ENCODE peak calls at places on chromosomes 1 and 21, in four cellular contexts. M is WTC11, E is K562, O is HepG2. T is an unnamed sample.

GRCh38 chr1:3352952-3353331 is 101.5 kb upstream of the ARHGEF16 start:
- DNase-seq in M (no peak), E (no peak), O (no peak), T (no peak)

GRCh38 chr1:67149179-67149770 is 14.5 kb upstream of the C1orf141 start:
- DNase-seq in E (peak), O (peak), M (peak), T (peak)

GRCh38 chr1:176195547-176195946 is 11.5 kb downstream of the COP1 start:
- DNase-seq in O (no peak), E (no peak), M (no peak), T (no peak)

GRCh38 chr1:30879940-30880339 is 28.6 kb downstream of the SDC3 start:
- DNase-seq in M (peak), E (no peak), O (no peak), T (no peak)

GRCh38 chr1:79859212-79859948 is 852.9 kb upstream of the ADGRL4 start:
- DNase-seq in M (no peak), E (no peak), O (no peak), T (no peak)

GRCh38 chr1:77280962-77281361 is 857 bp upstream of the AK5 start:
- DNase-seq in O (no peak), E (no peak), M (no peak), T (no peak)

GRCh38 chr1:201559679-201560162 is 20.8 kb downstream of the NAV1 start:
- DNase-seq in M (peak), E (peak), O (peak), T (peak)

GRCh38 chr1:32763221-32763620 is 53.9 kb downstream of the YARS1 start:
- DNase-seq in O (no peak), E (no peak), M (no peak), T (no peak)

GRCh38 chr1:3940081-3940755 is 40.1 kb upstream of the C1orf174 start:
- DNase-seq in O (no peak), E (no peak), M (no peak), T (no peak)

GRCh38 chr21:31880816-31881215 is 8.0 kb downstream of the HUNK start:
- DNase-seq in O (no peak), M (no peak), E (no peak), T (no peak)

GRCh38 chr1:15981679-15982078 is 5.8 kb upstream of the ZBTB17 start:
- DNase-seq in M (no peak), O (no peak), E (no peak), T (no peak)

GRCh38 chr1:189880135-189880534 is 597.5 kb downstream of the BRINP3 start:
- DNase-seq in M (no peak), O (no peak), E (no peak), T (no peak)

GRCh38 chr1:147496571-147496970 is 44.7 kb upstream of the BCL9 start:
- DNase-seq in O (peak), E (no peak), M (peak), T (no peak)

GRCh38 chr1:201212461-201213055 is 21.9 kb downstream of the IGFN1 start:
- DNase-seq in M (no peak), E (no peak), O (no peak), T (no peak)

GRCh38 chr1:205576805-205577761 is 54.7 kb downstream of the ELK4 start:
- DNase-seq in M (no peak), O (no peak), E (no peak), T (no peak)

GRCh38 chr1:223771814-223772770 is 59.8 kb downstream of the CAPN2 start:
- DNase-seq in O (no peak), M (no peak), E (peak), T (no peak)

GRCh38 chr1:162857850-162858249 is 3.1 kb downstream of the CCDC190 start:
- DNase-seq in O (no peak), E (no peak), M (no peak), T (no peak)

GRCh38 chr1:200495901-200496300 is 86.1 kb upstream of the ZNF281 start:
- DNase-seq in O (no peak), M (no peak), E (no peak), T (no peak)

GRCh38 chr1:88740784-88741183 is 56.7 kb downstream of the PKN2 start:
- DNase-seq in M (no peak), E (no peak), O (no peak), T (no peak)

GRCh38 chr1:201643835-201644104 is 104.8 kb downstream of the NAV1 start:
- DNase-seq in M (no peak), O (no peak), E (peak), T (no peak)

GRCh38 chr1:223423641-223424233 is 30.5 kb downstream of the CCDC185 start:
- DNase-seq in E (no peak), M (no peak), O (no peak), T (no peak)

GRCh38 chr1:115170972-115171392 is 81.7 kb upstream of the TSPAN2 start:
- DNase-seq in O (no peak), E (no peak), M (no peak), T (no peak)

GRCh38 chr1:231518485-231519035 is 9.9 kb upstream of the TSNAX start:
- DNase-seq in O (no peak), M (no peak), E (peak), T (no peak)

GRCh38 chr1:198535631-198536030 is 4.8 kb downstream of the ATP6V1G3 start:
- DNase-seq in O (no peak), E (no peak), M (no peak), T (no peak)

DNA sequence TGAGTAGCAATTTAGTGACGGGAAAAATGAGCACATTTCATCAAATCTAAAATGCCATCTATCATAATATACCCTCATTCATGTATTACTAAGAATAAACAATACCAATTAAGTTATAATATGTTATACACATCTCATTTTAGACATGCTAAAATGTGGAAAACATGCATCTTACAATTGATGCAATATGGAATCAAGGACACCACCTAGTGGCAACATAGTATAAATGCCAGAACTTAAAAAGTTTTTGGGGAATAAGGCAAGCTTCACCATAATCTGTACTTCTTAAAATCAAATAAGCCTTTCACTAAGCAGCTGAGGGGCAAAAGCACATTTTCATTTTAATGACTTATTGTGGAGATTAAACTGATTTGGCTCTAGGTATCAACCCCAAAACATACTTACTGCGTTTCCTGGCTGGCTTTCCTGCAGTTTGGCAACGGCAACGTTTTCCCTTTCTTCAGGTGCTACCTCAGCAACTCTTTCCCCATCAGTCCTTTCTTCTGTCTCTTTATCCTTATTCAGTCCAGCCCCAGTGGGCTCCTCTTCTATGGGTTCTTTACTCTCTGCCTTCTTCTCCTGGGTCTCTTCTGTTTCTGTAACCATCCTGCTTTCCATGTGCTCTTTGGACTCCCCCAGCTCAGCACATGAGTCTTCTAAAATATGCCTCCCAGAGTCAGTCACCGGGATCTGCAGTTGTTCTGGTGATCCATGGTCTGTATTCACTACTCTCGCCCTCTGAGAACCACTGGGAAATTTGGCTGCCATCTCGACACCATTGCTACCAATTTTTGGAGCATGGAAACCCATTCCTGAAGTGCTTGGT is 11.4 kb downstream of the SDE2 start:
- DNase-seq in E (peak), O (peak), M (no peak), T (no peak)
- TF ChIP-seq ATF3 in E (no peak), O (no peak), M (no peak), T (no peak)

GRCh38 chr1:154490327-154490726 is 11.7 kb upstream of the TDRD10 start:
- DNase-seq in M (no peak), E (peak), O (no peak), T (no peak)
- TF ChIP-seq TCF7 in M (no peak), E (no peak), O (no peak), T (no peak)

GRCh38 chr1:229509576-229509975 is 1.4 kb upstream of the NUP133 start:
- DNase-seq in E (peak), O (peak), M (no peak), T (no peak)

GRCh38 chr1:229507502-229507901 is 639 bp downstream of the NUP133 start:
- DNase-seq in O (no peak), E (no peak), M (no peak), T (no peak)

GRCh38 chr1:229506633-229507032 is 1.5 kb downstream of the NUP133 start:
- DNase-seq in O (no peak), M (no peak), E (no peak), T (no peak)

GRCh38 chr1:229507951-229508822 is at the start of gene NUP133:
- DNase-seq in M (peak), O (peak), E (peak), T (peak)

DNA sequence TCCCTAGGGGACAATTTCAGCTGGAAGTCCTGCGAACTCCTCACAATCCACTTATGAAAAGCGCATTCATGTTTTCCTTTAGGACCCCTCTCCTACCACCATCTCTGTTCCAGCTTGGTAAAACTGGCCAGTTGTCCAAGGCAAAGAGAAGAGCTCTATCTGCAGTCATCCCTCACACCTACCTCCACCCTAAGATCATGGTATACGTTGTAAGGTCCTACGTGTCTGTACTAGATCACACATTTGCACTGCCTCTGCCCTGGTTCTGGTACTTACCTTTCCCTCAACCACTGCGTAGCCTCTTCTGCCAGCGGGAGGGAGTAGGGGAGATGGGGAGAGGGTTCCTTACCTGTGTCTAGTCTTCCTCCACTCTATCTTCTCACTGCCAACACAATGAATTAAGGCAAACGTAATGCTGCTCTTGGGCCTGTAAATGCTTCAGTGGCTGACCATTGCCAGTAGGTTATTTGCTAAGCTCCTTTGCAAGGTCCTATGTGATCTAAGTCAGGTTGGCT is 739 bp upstream of the NUP133 start:
- DNase-seq in O (peak), E (peak), M (no peak), T (no peak)
- TF ChIP-seq NR2C2 in O (no peak), E (no peak), M (no peak), T (no peak)

GRCh38 chr21:34844033-34844923 is 175.5 kb downstream of the CLIC6 start:
- DNase-seq in O (no peak), M (no peak), E (no peak), T (no peak)
- TF ChIP-seq ATF3 in O (no peak), M (no peak), E (no peak), T (no peak)

GRCh38 chr1:7471836-7472235 is 299.3 kb upstream of the VAMP3 start:
- DNase-seq in E (no peak), O (no peak), M (no peak), T (no peak)

GRCh38 chr1:7468248-7468647 is 302.8 kb upstream of the VAMP3 start:
- DNase-seq in E (no peak), M (no peak), O (no peak), T (no peak)

GRCh38 chr1:7470904-7471638 is 300.0 kb upstream of the VAMP3 start:
- DNase-seq in E (peak), O (no peak), M (no peak), T (peak)

GRCh38 chr1:7467476-7468175 is 303.5 kb upstream of the VAMP3 start:
- DNase-seq in E (no peak), O (no peak), M (no peak), T (no peak)

GRCh38 chr1:7469255-7469938 is 301.7 kb upstream of the VAMP3 start:
- DNase-seq in O (no peak), M (no peak), E (no peak), T (no peak)
- TF ChIP-seq TCF7 in O (no peak), M (no peak), E (no peak), T (no peak)

DNA sequence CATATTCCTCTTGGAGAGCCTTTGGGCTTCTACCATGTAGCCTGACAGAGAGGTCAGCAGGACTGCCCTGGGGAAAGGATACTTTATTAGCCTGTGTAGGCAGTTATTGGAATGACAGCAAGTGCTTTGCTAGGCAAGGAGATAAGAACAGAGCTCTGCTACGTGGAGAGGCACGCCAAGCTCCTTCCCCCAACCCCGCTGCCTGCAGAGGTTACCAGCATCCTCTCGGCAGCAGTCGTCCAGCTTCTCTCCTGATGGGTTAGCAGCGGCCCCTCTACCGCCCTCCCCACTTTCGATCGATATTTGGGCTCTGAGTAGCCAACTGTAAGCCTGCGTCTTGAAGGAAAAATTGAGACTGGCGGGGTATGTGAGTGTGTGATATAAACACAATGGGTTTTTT is 122.3 kb downstream of the DHRS3 start:
- DNase-seq in O (no peak), E (peak), M (no peak), T (no peak)
- TF ChIP-seq NR2C2 in O (no peak), E (no peak), M (no peak), T (no peak)

GRCh38 chr21:40176732-40177131 is 309.5 kb downstream of the PCP4 start:
- DNase-seq in M (no peak), E (no peak), O (no peak), T (no peak)
- TF ChIP-seq ATF3 in M (no peak), E (no peak), O (no peak), T (no peak)

DNA sequence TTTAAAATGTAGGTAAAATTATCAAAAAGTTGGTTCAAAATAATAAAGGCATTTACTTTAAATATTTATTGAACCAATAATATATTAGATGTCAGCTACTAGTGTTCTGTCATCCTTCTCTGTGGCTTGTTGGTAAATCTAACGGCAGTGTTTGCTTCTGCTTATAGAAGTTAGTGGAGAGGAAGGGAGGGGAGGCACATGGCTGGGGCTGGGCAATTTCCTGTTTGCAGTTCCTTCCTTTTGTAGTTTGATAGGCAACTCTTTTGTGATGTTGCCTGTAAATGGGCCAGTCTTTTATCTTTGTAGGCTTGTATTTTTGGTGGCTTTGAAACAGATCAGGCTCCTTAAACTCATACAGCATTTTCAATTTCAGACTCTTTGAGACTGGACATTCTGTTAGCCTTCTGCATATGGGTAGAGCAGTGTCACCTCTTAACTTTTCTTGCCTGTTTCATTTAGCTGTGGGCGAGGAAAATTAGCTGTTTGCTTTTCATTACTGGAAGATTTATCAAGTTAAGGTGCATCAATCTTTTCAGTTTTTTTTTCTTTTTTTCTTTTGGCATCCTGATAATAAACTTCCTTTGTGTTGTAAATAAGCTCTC is 48.1 kb downstream of the CDC14A start:
- DNase-seq in E (peak), O (peak), M (no peak), T (no peak)
- TF ChIP-seq TCF7 in E (no peak), O (no peak), M (no peak), T (no peak)

T was measured in GM12878.